ENCODE peak calls at places on chromosomes 4 and X, in six cellular contexts. Y is upper lobe of left lung, E is testis, H is suprapubic skin, F is stomach, A is lower lobe of right lung. O is an unnamed sample. For H3K9me3 and H3K36me3, the result is how much of the 10 kb centered on the place peaks cover.

GRCh38 chr4:128006592-128006991 is 41.4 kb downstream of the ABHD18 start:
- DNase-seq in Y (no peak), E (no peak), H (no peak), F (no peak), A (no peak), O (no peak)

GRCh38 chrX:77003956-77004355 is 443.2 kb upstream of the FGF16 start:
- DNase-seq in Y (no peak), E (no peak), H (no peak), F (no peak), A (no peak), O (no peak)

GRCh38 chrX:10030570-10030969 is 63.4 kb downstream of the CLDN34 start:
- DNase-seq in Y (no peak), E (no peak), H (no peak), F (no peak), A (no peak), O (no peak)

GRCh38 chr4:67167849-67168248 is 377.5 kb downstream of the CENPC start:
- DNase-seq in Y (no peak), E (no peak), H (no peak), F (no peak), A (no peak), O (no peak)

GRCh38 chr4:125265846-125266245 is 48.9 kb upstream of the FAT4 start:
- DNase-seq in Y (no peak), E (no peak), H (no peak), F (no peak), A (no peak), O (no peak)

GRCh38 chr4:65482410-65482809 is 187.9 kb downstream of the EPHA5 start:
- DNase-seq in Y (no peak), E (no peak), H (no peak), F (no peak), A (no peak), O (no peak)

GRCh38 chr4:185387957-185388356 is 7.8 kb downstream of the LRP2BP start:
- DNase-seq in Y (no peak), E (no peak), H (no peak), F (no peak), A (no peak), O (no peak)

GRCh38 chr4:1081689-1082040 is 31.7 kb downstream of the RNF212 start:
- DNase-seq in Y (no peak), E (no peak), H (peak), F (no peak), A (no peak), O (no peak)

GRCh38 chr4:132572210-132572609 is 576.9 kb upstream of the PCDH10 start:
- DNase-seq in Y (no peak), E (no peak), H (no peak), F (no peak), A (no peak), O (no peak)

GRCh38 chr4:19304028-19304427 is 947.7 kb upstream of the SLIT2 start:
- DNase-seq in Y (no peak), E (no peak), H (no peak), F (no peak), A (no peak), O (no peak)

GRCh38 chr4:67713531-67714247 is 12.7 kb upstream of the UBA6 start:
- DNase-seq in Y (no peak), E (no peak), H (no peak), F (no peak), A (no peak), O (no peak)

GRCh38 chrX:105150557-105150956 is 69.9 kb downstream of the TEX13A start:
- DNase-seq in Y (no peak), E (no peak), H (no peak), F (no peak), A (no peak), O (no peak)

GRCh38 chr4:123349401-123350190 is 47.0 kb upstream of the SPRY1 start:
- DNase-seq in Y (no peak), E (peak), H (no peak), F (peak), A (no peak), O (no peak)

GRCh38 chr4:80790152-80790551 is 240.4 kb upstream of the BMP3 start:
- DNase-seq in Y (no peak), E (no peak), H (no peak), F (no peak), A (no peak), O (no peak)

GRCh38 chr4:81412941-81413488 is 58.7 kb downstream of the RASGEF1B start:
- DNase-seq in Y (no peak), E (no peak), H (no peak), F (no peak), A (no peak), O (no peak)

GRCh38 chr4:113683143-113683542 is 78.4 kb downstream of the CAMK2D start:
- DNase-seq in Y (no peak), E (no peak), H (no peak), F (no peak), A (no peak), O (peak)

DNA sequence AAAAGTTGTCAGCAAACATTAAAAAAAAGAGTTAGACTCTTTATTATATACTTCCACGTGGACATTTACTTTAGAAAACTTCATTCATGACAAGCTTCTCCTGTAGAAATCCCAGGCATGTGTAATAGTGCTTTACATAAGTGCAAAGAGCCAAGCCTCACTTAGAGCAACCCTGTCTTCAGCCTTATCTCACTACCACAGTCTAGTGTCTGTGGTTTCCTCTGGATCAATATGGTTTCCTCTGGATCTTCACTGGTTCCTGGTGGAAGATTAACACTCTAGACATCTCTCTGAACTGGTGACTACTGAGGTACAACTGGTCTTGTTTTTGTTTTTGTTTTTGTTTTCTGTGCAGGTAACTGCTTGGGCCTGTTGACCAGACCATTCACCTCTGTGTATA is 18.4 kb upstream of the ARMCX5 start:
- DNase-seq in Y (no peak), E (no peak), H (no peak), F (no peak), A (no peak), O (no peak)
- H3K9me3 ChIP-seq in Y (under half), E (under half), H (under half), F (under half), A (under half), O (under half)

DNA sequence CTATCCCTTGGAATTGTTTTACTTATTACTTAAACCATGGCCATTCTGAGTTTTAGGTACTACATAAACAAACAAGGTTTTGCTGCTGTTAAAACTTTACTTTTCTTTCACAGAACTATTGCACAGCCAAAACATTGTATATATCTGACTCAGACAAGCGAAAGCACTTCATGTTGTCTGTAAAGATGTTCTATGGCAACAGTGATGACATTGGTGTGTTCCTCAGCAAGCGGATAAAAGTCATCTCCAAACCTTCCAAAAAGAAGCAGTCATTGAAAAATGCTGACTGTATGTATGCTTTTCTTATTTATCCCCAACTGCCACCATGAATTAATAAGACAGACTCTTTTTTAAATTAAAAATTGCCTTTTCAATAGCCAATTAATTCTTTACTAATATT is 69.8 kb downstream of the CCKAR start:
- DNase-seq in Y (no peak), E (no peak), H (no peak), F (no peak), A (no peak), O (no peak)
- H3K36me3 ChIP-seq in Y (under half), E (under half), H (half or more), F (under half), A (under half), O (under half)

GRCh38 chr4:76253511-76253910 is 2.0 kb downstream of the FAM47E start:
- DNase-seq in Y (peak), E (no peak), H (no peak), F (no peak), A (no peak), O (no peak)

GRCh38 chr4:76252271-76252653 is 741 bp downstream of the FAM47E start:
- DNase-seq in Y (no peak), E (no peak), H (no peak), F (no peak), A (no peak), O (no peak)

GRCh38 chr4:76250962-76251361 is 559 bp upstream of the FAM47E start:
- DNase-seq in Y (peak), E (no peak), H (no peak), F (no peak), A (no peak), O (no peak)

GRCh38 chr4:76256032-76256431 is 4.5 kb downstream of the FAM47E start:
- DNase-seq in Y (no peak), E (no peak), H (no peak), F (no peak), A (no peak), O (no peak)

GRCh38 chr4:76251448-76252270 is at the start of gene FAM47E:
- DNase-seq in Y (peak), E (peak), H (peak), F (peak), A (peak), O (peak)
- H3K27ac ChIP-seq in Y (peak), E (no peak), H (no peak), F (peak), A (peak), O (no peak)

GRCh38 chrX:40318076-40318475 is 220.3 kb upstream of the BCOR start:
- DNase-seq in Y (no peak), E (no peak), H (no peak), F (no peak), A (no peak), O (no peak)
- H3K9me3 ChIP-seq in Y (under half), E (under half), H (under half), F (under half), A (under half), O (under half)

GRCh38 chr4:3209551-3210325 is 39.2 kb upstream of the MSANTD1 start:
- DNase-seq in Y (no peak), E (no peak), H (peak), F (no peak), A (no peak), O (no peak)
- H3K36me3 ChIP-seq in Y (half or more), E (under half), H (half or more), F (half or more), A (half or more), O (under half)

DNA sequence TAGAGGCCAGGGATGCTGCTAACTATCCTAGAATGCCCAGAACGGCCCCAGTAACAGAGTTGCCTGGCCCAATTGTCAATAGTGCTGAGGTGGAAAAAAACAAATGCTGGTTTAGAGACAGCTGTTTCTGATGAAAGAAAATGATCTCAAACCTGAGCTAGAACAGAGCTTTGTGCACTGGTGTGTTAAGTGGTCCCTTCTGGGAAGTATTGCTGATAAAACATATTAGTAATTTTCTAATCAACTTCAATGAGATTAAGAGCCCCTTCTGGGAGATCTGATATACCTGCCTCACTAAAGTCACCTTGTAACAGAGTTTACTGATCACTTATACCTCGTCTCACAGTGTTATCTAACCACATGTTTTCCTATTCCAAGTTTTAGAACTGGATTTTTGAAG is 42.1 kb downstream of the SMPX start:
- DNase-seq in Y (no peak), E (no peak), H (no peak), F (no peak), A (no peak), O (no peak)
- H3K27ac ChIP-seq in Y (no peak), E (no peak), H (no peak), F (no peak), A (no peak), O (no peak)

DNA sequence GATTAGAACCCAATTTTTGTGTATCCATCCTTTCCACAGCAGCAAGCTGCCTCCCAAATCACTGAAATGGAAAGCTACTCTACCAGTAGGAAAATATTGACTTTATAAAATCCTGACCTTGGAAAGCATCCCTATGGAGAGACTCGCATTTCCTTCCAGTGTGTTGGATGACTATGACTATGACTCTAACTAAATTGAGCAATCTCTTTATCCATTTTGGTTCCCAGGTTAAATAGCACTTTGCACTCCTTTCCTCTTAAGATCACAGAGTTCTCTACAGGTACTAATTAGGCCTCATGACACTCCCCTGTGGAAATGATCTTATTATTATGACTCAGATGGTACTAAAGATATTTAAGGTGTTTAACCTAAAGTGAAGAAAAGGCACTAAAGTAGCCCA is 431.8 kb downstream of the PPARGC1A start:
- DNase-seq in Y (no peak), E (no peak), H (no peak), F (no peak), A (no peak), O (no peak)
- H3K9me3 ChIP-seq in Y (under half), E (under half), H (under half), F (under half), A (under half), O (under half)

DNA sequence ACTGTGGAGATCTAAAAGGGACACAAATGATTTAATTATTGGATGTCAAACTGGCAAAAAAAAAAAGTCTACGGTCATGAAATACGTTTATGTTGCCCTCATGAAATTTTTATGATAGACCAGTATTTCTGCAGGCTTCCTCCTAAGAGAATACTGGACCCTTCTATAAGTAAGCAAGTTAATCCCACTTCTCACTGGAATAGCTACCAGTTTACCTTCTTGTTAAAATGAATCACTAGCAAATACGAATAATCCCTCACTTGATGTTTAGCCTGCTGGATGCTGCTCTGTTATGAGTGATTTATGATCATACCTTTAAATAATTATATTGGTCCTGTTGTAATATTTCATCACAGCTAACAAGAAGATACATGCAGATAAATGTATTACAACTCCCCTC is 39.6 kb upstream of the GRID2 start:
- DNase-seq in Y (no peak), E (no peak), H (no peak), F (no peak), A (no peak), O (no peak)
- H3K36me3 ChIP-seq in Y (under half), E (under half), H (under half), F (under half), A (under half), O (under half)

DNA sequence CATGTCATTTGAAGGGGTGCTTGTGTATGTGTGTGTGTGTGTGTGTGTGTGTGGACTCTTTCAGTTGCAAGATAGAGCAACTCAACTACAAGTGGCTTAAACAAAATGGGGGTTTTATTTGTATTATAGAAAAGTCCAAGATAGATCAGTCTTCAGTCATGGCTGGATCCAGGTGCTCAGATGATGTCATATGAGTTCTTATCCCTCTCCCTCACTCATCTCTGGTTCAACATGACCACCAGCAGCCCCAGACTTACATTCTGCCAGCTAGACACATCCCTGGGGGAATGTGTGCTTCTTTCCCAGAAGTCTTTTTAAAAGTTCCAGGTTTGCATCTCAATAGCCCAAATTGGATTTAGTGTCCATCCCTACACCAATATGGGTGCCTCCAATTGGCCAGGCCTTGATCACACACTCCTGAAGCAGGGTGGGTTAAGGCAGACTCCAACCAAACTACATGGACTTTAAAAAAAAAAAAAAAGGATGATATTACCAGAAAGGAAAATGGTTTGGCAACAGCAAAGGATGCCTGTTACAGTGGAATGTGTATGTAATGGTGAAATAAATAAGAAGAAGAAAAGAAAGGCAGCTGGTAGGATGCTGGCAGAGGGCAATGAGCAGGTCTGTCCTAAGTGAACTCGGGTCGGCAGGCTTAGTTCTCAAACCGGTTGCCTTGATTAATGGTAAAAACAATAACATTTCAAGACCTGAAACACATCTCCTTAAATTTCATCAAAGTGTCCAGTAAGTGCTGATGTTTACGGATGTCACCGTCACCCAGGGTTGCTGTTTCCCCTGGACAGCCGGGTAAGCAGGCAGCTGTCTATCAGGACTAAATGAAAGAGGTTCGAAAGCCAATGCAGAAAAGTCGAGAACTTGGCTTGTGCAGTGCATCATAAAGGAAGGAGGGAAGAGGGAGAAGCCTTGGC is 107.7 kb downstream of the SMIM20 start:
- DNase-seq in Y (no peak), E (no peak), H (no peak), F (no peak), A (no peak), O (no peak)
- H3K27ac ChIP-seq in Y (peak), E (no peak), H (peak), F (peak), A (peak), O (no peak)